ENCODE peak calls at places on chromosomes 13 and 19, in ten cellular contexts. D is breast epithelium, H is sigmoid colon, I is adrenal gland, E is body of pancreas, Y is stomach, A is Peyer's patch, F is esophagus squamous epithelium, R is ovary, L is transverse colon. C is an unnamed sample.

GRCh38 chr19:3450796-3451411 is 29.4 kb downstream of the SMIM24 start:
- DNase-seq in D (no peak), H (peak; percentile 96), I (peak; percentile 86), E (no peak), Y (peak; percentile 34), A (peak; percentile 71), F (no peak), R (peak; percentile 69), L (peak; percentile 61), C (peak; percentile 37)

GRCh38 chr13:44063881-44064280 is 184.2 kb downstream of the LACC1 start:
- DNase-seq in D (no peak), H (no peak), I (no peak), E (no peak), Y (no peak), A (no peak), F (no peak), R (no peak), L (no peak), C (no peak)

GRCh38 chr19:16397791-16398529 is 73.3 kb downstream of the KLF2 start:
- DNase-seq in D (no peak), H (no peak), I (no peak), E (no peak), Y (no peak), A (no peak), F (no peak), R (no peak), L (no peak), C (peak; percentile 41)

GRCh38 chr13:47239025-47239424 is 342.2 kb upstream of the HTR2A start:
- DNase-seq in D (no peak), H (no peak), I (no peak), E (no peak), Y (no peak), A (no peak), F (no peak), R (no peak), L (no peak), C (no peak)

GRCh38 chr13:77729502-77730221 is 32.2 kb downstream of the SLAIN1 start:
- DNase-seq in D (no peak), H (no peak), I (no peak), E (no peak), Y (no peak), A (no peak), F (no peak), R (no peak), L (no peak), C (no peak)

GRCh38 chr19:55467236-55468053 is 2.9 kb upstream of the C19orf85 start:
- DNase-seq in D (no peak), H (peak; percentile 84), I (peak; percentile 71), E (peak; percentile 72), Y (peak; percentile 75), A (peak; percentile 83), F (no peak), R (peak; percentile 88), L (peak; percentile 75), C (peak; percentile 62)

GRCh38 chr13:97356592-97356991 is 77.4 kb upstream of the RAP2A start:
- DNase-seq in D (no peak), H (no peak), I (no peak), E (no peak), Y (no peak), A (no peak), F (no peak), R (no peak), L (no peak), C (no peak)

GRCh38 chr13:23744315-23744714 is 144.9 kb downstream of the MIPEP start:
- DNase-seq in D (no peak), H (no peak), I (no peak), E (no peak), Y (no peak), A (no peak), F (no peak), R (no peak), L (no peak), C (no peak)

GRCh38 chr13:41854758-41855157 is 106.2 kb downstream of the VWA8 start:
- DNase-seq in D (no peak), H (no peak), I (no peak), E (no peak), Y (no peak), A (no peak), F (no peak), R (no peak), L (no peak), C (no peak)

GRCh38 chr13:35789335-35790166 is 313.1 kb upstream of the MAB21L1 start:
- DNase-seq in D (no peak), H (no peak), I (no peak), E (no peak), Y (no peak), A (no peak), F (no peak), R (no peak), L (no peak), C (no peak)

GRCh38 chr19:6821639-6822310 is 49.3 kb downstream of the VAV1 start:
- DNase-seq in D (peak; percentile 39), H (no peak), I (no peak), E (no peak), Y (no peak), A (peak; percentile 39), F (no peak), R (no peak), L (no peak), C (no peak)

GRCh38 chr13:27027086-27027667 is 144.4 kb downstream of the USP12 start:
- DNase-seq in D (no peak), H (no peak), I (no peak), E (no peak), Y (no peak), A (no peak), F (no peak), R (no peak), L (no peak), C (no peak)

GRCh38 chr19:3440082-3440481 is 40.2 kb downstream of the SMIM24 start:
- DNase-seq in D (no peak), H (peak; percentile 74), I (no peak), E (peak; percentile 57), Y (peak; percentile 57), A (peak; percentile 75), F (no peak), R (peak; percentile 41), L (peak; percentile 69), C (no peak)

GRCh38 chr19:2841858-2842574 is 741 bp downstream of the ZNF555 start:
- DNase-seq in D (no peak), H (no peak), I (no peak), E (peak; percentile 11), Y (no peak), A (no peak), F (no peak), R (peak; percentile 49), L (peak; percentile 18), C (no peak)

GRCh38 chr19:28960986-28961705 is 251.8 kb downstream of the UQCRFS1 start:
- DNase-seq in D (no peak), H (no peak), I (no peak), E (no peak), Y (no peak), A (no peak), F (no peak), R (no peak), L (no peak), C (no peak)

GRCh38 chr13:32476892-32477291 is 49.0 kb upstream of the N4BP2L1 start:
- DNase-seq in D (no peak), H (no peak), I (no peak), E (no peak), Y (no peak), A (no peak), F (no peak), R (no peak), L (no peak), C (no peak)

GRCh38 chr13:51998723-51999471 is 12.4 kb downstream of the ATP7B start:
- DNase-seq in D (no peak), H (no peak), I (no peak), E (no peak), Y (no peak), A (no peak), F (no peak), R (no peak), L (no peak), C (no peak)

GRCh38 chr13:114035583-114036501 is 62.0 kb upstream of the C13orf46 start:
- DNase-seq in D (peak; percentile 69), H (no peak), I (no peak), E (no peak), Y (no peak), A (no peak), F (no peak), R (no peak), L (no peak), C (no peak)
- H3K27ac ChIP-seq in D (peak overlapping the region; percentile 64), H (peak overlapping the region; percentile 57), I (peak overlapping the region; percentile 47), E (no peak overlapping the region), Y (peak overlapping the region; percentile 66), A (no peak overlapping the region), F (peak overlapping the region; percentile 57), R (no peak overlapping the region), L (peak overlapping the region; percentile 25), C (peak overlapping the region; percentile 40)

DNA sequence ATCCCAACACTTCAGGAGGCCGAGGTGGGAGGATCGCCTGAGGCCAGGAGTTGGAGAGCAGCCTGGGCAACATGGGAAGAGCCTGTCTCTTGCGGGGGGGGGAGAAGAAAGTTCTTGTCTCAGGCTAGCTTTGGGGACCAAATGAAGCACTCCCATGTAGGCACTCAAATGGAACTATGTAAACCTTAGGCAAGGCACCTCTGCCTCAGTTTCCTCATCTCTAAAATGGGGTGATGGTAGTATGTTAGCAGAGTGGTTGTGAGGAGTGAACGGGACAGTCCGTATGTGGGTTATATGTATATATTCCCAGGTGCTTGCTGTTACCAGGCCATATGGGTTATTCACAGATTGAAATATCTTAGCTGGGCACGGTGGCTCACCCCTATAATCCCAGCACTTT is 6.5 kb upstream of the DLL3 start:
- DNase-seq in D (no peak), H (no peak), I (no peak), E (no peak), Y (no peak), A (no peak), F (no peak), R (no peak), L (no peak), C (no peak)
- TF ChIP-seq POLR2A in D (no peak), H (no peak), I (no peak), E (no peak), Y (no peak), A (no peak), F (no peak), R (no peak), L (no peak), C (no peak)

GRCh38 chr19:38384209-38385027 is 3.4 kb downstream of the GGN start:
- DNase-seq in D (no peak), H (no peak), I (no peak), E (no peak), Y (no peak), A (no peak), F (no peak), R (no peak), L (no peak), C (no peak)
- TF ChIP-seq CTCF in D (no peak), H (no peak), I (no peak), E (no peak), Y (no peak), A (no peak), F (no peak), R (no peak), L (no peak), C (no peak)

DNA sequence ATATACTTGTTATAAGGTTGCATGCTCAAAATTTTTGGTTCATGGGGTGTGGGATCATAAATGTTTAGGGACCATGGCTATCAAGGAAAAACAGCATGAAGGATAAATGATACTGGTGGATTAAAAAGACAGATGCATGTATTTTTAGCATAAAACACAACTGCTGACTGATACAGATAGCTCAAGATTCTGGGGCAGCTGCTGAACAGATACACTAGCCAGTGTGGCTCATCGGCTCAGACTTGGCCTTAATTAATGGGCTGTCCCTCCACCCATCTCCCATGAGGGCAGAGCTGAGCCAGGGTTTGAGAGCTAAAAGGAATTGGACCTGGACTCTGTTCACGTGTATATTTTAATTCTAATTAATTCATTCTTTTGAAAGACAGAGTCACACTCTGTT is 11.5 kb downstream of the ALOX5AP start:
- DNase-seq in D (no peak), H (no peak), I (no peak), E (no peak), Y (no peak), A (no peak), F (no peak), R (no peak), L (no peak), C (no peak)
- H3K27ac ChIP-seq in D (no peak overlapping the region), H (no peak overlapping the region), I (no peak overlapping the region), E (no peak overlapping the region), Y (peak overlapping the region; percentile 24), A (peak overlapping the region; percentile 57), F (no peak overlapping the region), R (no peak overlapping the region), L (peak overlapping the region; percentile 52), C (no peak overlapping the region)

C was measured in thyroid gland.